ENCODE peak calls at places on chromosomes 5 and 9, in six cellular contexts. C is activated CD8-positive, alpha-beta T cell treated with anti-CD3 and anti-CD28 coated beads, Interleukin-2, amount 10 ng/mL, durations not matched to agents 7 days and 5 days; F is Kasumi-1; D is GM12891; N is left lung; R is coronary artery. X is an unnamed sample.
A peak's percentile ranks its signal among the peaks of the same experiment; 100 is the strongest.

GRCh38 chr5:103703617-103704016 is 141.0 kb upstream of the NUDT12 start:
- DNase-seq in D (no peak), R (no peak), F (no peak), N (no peak), C (no peak), X (no peak)

GRCh38 chr5:81393430-81393782 is 528 bp downstream of the ACOT12 start:
- DNase-seq in N (no peak), C (no peak), F (no peak), D (no peak), R (no peak), X (no peak)

GRCh38 chr5:55406292-55406691 is 98.5 kb downstream of the MTREX start:
- DNase-seq in D (no peak), F (no peak), N (no peak), C (no peak), R (no peak), X (no peak)

GRCh38 chr9:126646162-126646561 is 32.4 kb downstream of the LMX1B start:
- DNase-seq in C (no peak), R (no peak), N (no peak), D (no peak), F (no peak), X (no peak)

GRCh38 chr5:981466-981865 is 27.1 kb upstream of the NKD2 start:
- DNase-seq in F (no peak), D (no peak), R (no peak), C (no peak), N (peak; percentile 34), X (no peak)

GRCh38 chr5:113789769-113790168 is 276.3 kb downstream of the YTHDC2 start:
- DNase-seq in D (no peak), R (no peak), F (no peak), C (no peak), N (no peak), X (no peak)

GRCh38 chr5:16713386-16713928 is 96.7 kb upstream of the RETREG1 start:
- DNase-seq in F (no peak), C (no peak), N (no peak), R (no peak), D (no peak), X (no peak)

GRCh38 chr5:102106599-102106998 is 189.5 kb downstream of the SLCO4C1 start:
- DNase-seq in R (no peak), N (no peak), C (no peak), F (no peak), D (no peak), X (no peak)

GRCh38 chr9:8867148-8867547 is 1067.6 kb upstream of the DMAC1 start:
- DNase-seq in C (no peak), D (no peak), N (no peak), F (no peak), R (no peak), X (no peak)

GRCh38 chr9:135702002-135702721 is at the start of gene KCNT1:
- DNase-seq in C (peak; percentile 62), N (no peak), R (no peak), F (peak; percentile 9), D (peak; percentile 99), X (no peak)

GRCh38 chr9:37529111-37529510 is 43.4 kb downstream of the POLR1E start:
- DNase-seq in D (peak; percentile 36), R (no peak), N (no peak), F (no peak), C (peak; percentile 45), X (no peak)

GRCh38 chr5:56490971-56491468 is 257.9 kb upstream of the ANKRD55 start:
- DNase-seq in N (peak; percentile 66), R (no peak), D (no peak), F (no peak), C (no peak), X (peak; percentile 63)

GRCh38 chr5:437281-437771 is 5.7 kb upstream of the EXOC3 start:
- DNase-seq in R (no peak), F (no peak), C (no peak), N (no peak), D (no peak), X (no peak)

GRCh38 chr9:136219276-136219675 is 14.3 kb upstream of the LHX3 start:
- DNase-seq in R (no peak), C (no peak), F (no peak), D (no peak), N (no peak), X (no peak)

GRCh38 chr5:171494452-171495121 is 75.1 kb downstream of the FGF18 start:
- DNase-seq in N (peak; percentile 56), R (peak; percentile 84), D (no peak), F (no peak), C (no peak), X (no peak)

GRCh38 chr5:6443326-6443725 is 5.3 kb upstream of the UBE2QL1 start:
- DNase-seq in N (no peak), C (no peak), R (peak; percentile 21), F (no peak), D (no peak), X (no peak)

GRCh38 chr9:21095561-21095960 is 17.8 kb upstream of the IFNB1 start:
- DNase-seq in F (no peak), D (no peak), N (no peak), C (no peak), R (no peak), X (no peak)

GRCh38 chr9:137306546-137307254 is 4.6 kb upstream of the NRARP start:
- DNase-seq in D (no peak), R (peak; percentile 70), F (no peak), N (peak; percentile 38), C (no peak), X (peak; percentile 43)

GRCh38 chr9:134634667-134635230 is 6.9 kb upstream of the COL5A1 start:
- DNase-seq in D (no peak), R (no peak), F (no peak), C (no peak), N (peak; percentile 7), X (peak; percentile 31)

GRCh38 chr9:93059097-93059959 is 827 bp downstream of the SUSD3 start:
- DNase-seq in D (no peak), F (peak; percentile 17), R (no peak), N (no peak), C (peak; percentile 53), X (peak; percentile 67)

GRCh38 chr5:134445841-134446818 is 34.4 kb upstream of the CDKN2AIPNL start:
- DNase-seq in N (no peak), C (no peak), R (no peak), F (no peak), D (no peak), X (no peak)

GRCh38 chr5:170411100-170411499 is 21.9 kb upstream of the KCNMB1 start:
- DNase-seq in N (no peak), D (no peak), C (no peak), R (no peak), F (no peak), X (no peak)

X was measured in lower lobe of right lung.